ENCODE peak calls at places on chromosome 12, in ten cellular contexts. One of them, this sample, is unnamed.

GRCh38 chr12:106001105-106001489 is 137.7 kb downstream of the NUAK1 start:
- DNase-seq in NCI-H1694 treated with DMSO at 0.1 percent for 48 hours: no peak
- DNase-seq in transverse colon: no peak
- DNase-seq in MG63: no peak
- DNase-seq in HTR-8/SVneo: no peak
- DNase-seq in NCI-H2081: no peak
- DNase-seq in occipital lobe: no peak
- DNase-seq in cerebellum: no peak
- DNase-seq in NCI-H1436: no peak
- DNase-seq in left colon: no peak
- DNase-seq in this sample: no peak

GRCh38 chr12:24049771-24050170 is 100.3 kb upstream of the SOX5 start:
- DNase-seq in MG63: no peak
- DNase-seq in left colon: no peak
- DNase-seq in NCI-H1436: no peak
- DNase-seq in cerebellum: no peak
- DNase-seq in occipital lobe: no peak
- DNase-seq in NCI-H2081: no peak
- DNase-seq in HTR-8/SVneo: no peak
- DNase-seq in NCI-H1694 treated with DMSO at 0.1 percent for 48 hours: no peak
- DNase-seq in transverse colon: no peak
- DNase-seq in this sample: no peak

GRCh38 chr12:58419182-58419760 is 477.9 kb downstream of the ATP23 start:
- DNase-seq in NCI-H1694 treated with DMSO at 0.1 percent for 48 hours: no peak
- DNase-seq in HTR-8/SVneo: no peak
- DNase-seq in left colon: no peak
- DNase-seq in occipital lobe: no peak
- DNase-seq in NCI-H1436: no peak
- DNase-seq in NCI-H2081: no peak
- DNase-seq in cerebellum: no peak
- DNase-seq in MG63: no peak
- DNase-seq in transverse colon: no peak
- DNase-seq in this sample: no peak

GRCh38 chr12:94561943-94562411 is 88.4 kb downstream of the TMCC3 start:
- DNase-seq in NCI-H1694 treated with DMSO at 0.1 percent for 48 hours: no peak
- DNase-seq in left colon: peak
- DNase-seq in MG63: peak
- DNase-seq in cerebellum: peak
- DNase-seq in transverse colon: peak
- DNase-seq in HTR-8/SVneo: no peak
- DNase-seq in NCI-H1436: no peak
- DNase-seq in occipital lobe: peak
- DNase-seq in NCI-H2081: no peak
- DNase-seq in this sample: peak

GRCh38 chr12:80752464-80752863 is 35.8 kb downstream of the MYF5 start:
- DNase-seq in NCI-H1436: no peak
- DNase-seq in HTR-8/SVneo: no peak
- DNase-seq in transverse colon: no peak
- DNase-seq in occipital lobe: no peak
- DNase-seq in NCI-H2081: no peak
- DNase-seq in MG63: no peak
- DNase-seq in cerebellum: no peak
- DNase-seq in left colon: no peak
- DNase-seq in NCI-H1694 treated with DMSO at 0.1 percent for 48 hours: no peak
- DNase-seq in this sample: no peak

GRCh38 chr12:66323017-66323416 is 20.7 kb downstream of the HELB start:
- DNase-seq in cerebellum: no peak
- DNase-seq in occipital lobe: no peak
- DNase-seq in left colon: no peak
- DNase-seq in MG63: no peak
- DNase-seq in NCI-H1436: no peak
- DNase-seq in HTR-8/SVneo: no peak
- DNase-seq in transverse colon: no peak
- DNase-seq in NCI-H1694 treated with DMSO at 0.1 percent for 48 hours: no peak
- DNase-seq in NCI-H2081: no peak
- DNase-seq in this sample: no peak

GRCh38 chr12:93379432-93380308 is 1.9 kb downstream of the NUDT4 start:
- DNase-seq in left colon: no peak
- DNase-seq in NCI-H2081: no peak
- DNase-seq in NCI-H1694 treated with DMSO at 0.1 percent for 48 hours: no peak
- DNase-seq in MG63: no peak
- DNase-seq in transverse colon: no peak
- DNase-seq in cerebellum: no peak
- DNase-seq in occipital lobe: no peak
- DNase-seq in HTR-8/SVneo: no peak
- DNase-seq in NCI-H1436: no peak
- DNase-seq in this sample: no peak

GRCh38 chr12:12881495-12881894 is 9.9 kb upstream of the GPRC5A start:
- DNase-seq in NCI-H1694 treated with DMSO at 0.1 percent for 48 hours: no peak
- DNase-seq in MG63: peak
- DNase-seq in NCI-H1436: no peak
- DNase-seq in NCI-H2081: no peak
- DNase-seq in HTR-8/SVneo: no peak
- DNase-seq in cerebellum: no peak
- DNase-seq in left colon: peak
- DNase-seq in transverse colon: peak
- DNase-seq in occipital lobe: no peak
- DNase-seq in this sample: no peak

GRCh38 chr12:100248886-100249285 is 18.0 kb downstream of the DEPDC4 start:
- DNase-seq in NCI-H1436: no peak
- DNase-seq in NCI-H2081: no peak
- DNase-seq in MG63: no peak
- DNase-seq in NCI-H1694 treated with DMSO at 0.1 percent for 48 hours: no peak
- DNase-seq in left colon: no peak
- DNase-seq in transverse colon: no peak
- DNase-seq in HTR-8/SVneo: no peak
- DNase-seq in occipital lobe: no peak
- DNase-seq in cerebellum: no peak
- DNase-seq in this sample: no peak